ENCODE peak calls at places on chromosomes 12 and 14, in five cellular contexts. S is stimulated activated CD4-positive, alpha-beta T cell treated with anti-CD3 and anti-CD28 coated beads, Interleukin-15, amount 100 ng/mL, for 24 hours; R is retina; U is GM12865; I is activated CD4-positive, alpha-beta T cell treated with anti-CD3 and anti-CD28 coated beads for 48 hours. J is an unnamed sample.

GRCh38 chr12:14454098-14454907 is 88.8 kb downstream of the ATF7IP start:
- DNase-seq in S (peak), R (peak), U (peak), I (peak), J (peak)

GRCh38 chr12:13666806-13667205 is 314.6 kb downstream of the GRIN2B start:
- DNase-seq in S (no peak), R (no peak), U (no peak), I (no peak), J (no peak)

GRCh38 chr12:91327889-91328288 is 145.3 kb upstream of the DCN start:
- DNase-seq in S (no peak), R (no peak), U (no peak), I (no peak), J (no peak)

GRCh38 chr14:101355284-101355683 is 206.0 kb upstream of the DIO3 start:
- DNase-seq in S (no peak), R (no peak), U (no peak), I (no peak), J (no peak)

GRCh38 chr12:93145086-93145485 is 216.0 kb upstream of the EEA1 start:
- DNase-seq in S (no peak), R (no peak), U (no peak), I (no peak), J (no peak)

GRCh38 chr12:124543591-124544310 is 23.7 kb downstream of the NCOR2 start:
- DNase-seq in S (no peak), R (peak), U (no peak), I (no peak), J (no peak)

GRCh38 chr12:106681210-106681609 is 93.3 kb upstream of the RIC8B start:
- DNase-seq in S (no peak), R (no peak), U (no peak), I (no peak), J (no peak)

GRCh38 chr14:57578427-57579220 is 85.0 kb upstream of the CCDC198 start:
- DNase-seq in S (no peak), R (no peak), U (no peak), I (no peak), J (no peak)

GRCh38 chr14:100037351-100037750 is 27.9 kb upstream of the EVL start:
- DNase-seq in S (no peak), R (no peak), U (no peak), I (no peak), J (no peak)

GRCh38 chr12:124543052-124543590 is 24.3 kb downstream of the NCOR2 start:
- DNase-seq in S (no peak), R (no peak), U (peak), I (no peak), J (peak)

GRCh38 chr12:2688381-2688881 is 106.3 kb upstream of the FKBP4 start:
- DNase-seq in S (no peak), R (no peak), U (no peak), I (no peak), J (no peak)

GRCh38 chr12:59548930-59549329 is 46.9 kb upstream of the SLC16A7 start:
- DNase-seq in S (peak), R (no peak), U (no peak), I (peak), J (peak)

J was measured in naive thymus-derived CD4-positive, alpha-beta T cell.